ENCODE peak calls at places on chromosomes 1 and 21, in nine cellular contexts. M, B, X, W, T, I, P, D and V are unnamed samples. For H3K4me1, the result is how much of the 10 kb centered on the place peaks cover.

GRCh38 chr1:182698977-182699672 is 14.7 kb upstream of the RGS8 start:
- DNase-seq in I (peak), D (peak), W (peak), T (no peak), P (no peak), B (no peak), M (peak), X (no peak), V (peak)

GRCh38 chr1:32761253-32761877 is 55.8 kb downstream of the YARS1 start:
- DNase-seq in D (peak), T (peak), P (peak), M (peak), X (no peak), B (no peak), W (peak), I (no peak), V (peak)

GRCh38 chr1:160733933-160734332 is 5.1 kb upstream of the SLAMF7 start:
- DNase-seq in W (no peak), M (no peak), X (no peak), B (no peak), P (no peak), I (no peak), D (no peak), T (no peak), V (no peak)

GRCh38 chr1:225931270-225932129 is 7.5 kb upstream of the PYCR2 start:
- DNase-seq in W (no peak), X (no peak), D (no peak), M (no peak), B (no peak), I (no peak), P (no peak), T (no peak), V (no peak)

GRCh38 chr1:175373786-175374623 is 181.4 kb upstream of the KIAA0040 start:
- DNase-seq in M (no peak), I (no peak), T (no peak), P (peak), D (no peak), B (no peak), X (peak), W (peak), V (peak)

GRCh38 chr1:215860833-215861232 is 293.7 kb downstream of the KCTD3 start:
- DNase-seq in X (no peak), B (no peak), P (no peak), D (no peak), T (no peak), I (no peak), M (no peak), W (no peak), V (no peak)

GRCh38 chr1:223631367-223631977 is 34.0 kb downstream of the CAPN8 start:
- DNase-seq in I (no peak), B (no peak), P (no peak), D (no peak), M (no peak), W (no peak), T (no peak), X (peak), V (no peak)

GRCh38 chr1:61612600-61612999 is 112.3 kb downstream of the TM2D1 start:
- DNase-seq in T (no peak), X (no peak), I (no peak), D (no peak), M (no peak), W (no peak), P (peak), B (no peak), V (no peak)

GRCh38 chr1:186059752-186060151 is 315.3 kb downstream of the TPR start:
- DNase-seq in D (no peak), T (no peak), P (no peak), B (no peak), I (no peak), W (no peak), M (no peak), X (no peak), V (no peak)

GRCh38 chr1:186059311-186059710 is 315.7 kb downstream of the TPR start:
- DNase-seq in I (no peak), P (peak), D (no peak), T (no peak), X (no peak), B (no peak), M (peak), W (no peak), V (no peak)

GRCh38 chr1:186055846-186056245 is 319.2 kb downstream of the TPR start:
- DNase-seq in B (no peak), I (no peak), D (no peak), X (no peak), M (no peak), P (no peak), T (no peak), W (no peak), V (no peak)

GRCh38 chr1:186054932-186055331 is 320.1 kb downstream of the TPR start:
- DNase-seq in M (no peak), D (no peak), P (no peak), W (no peak), I (no peak), X (no peak), B (no peak), T (no peak), V (no peak)

GRCh38 chr1:186057086-186057485 is 318.0 kb downstream of the TPR start:
- DNase-seq in T (no peak), B (no peak), P (no peak), W (no peak), I (no peak), D (no peak), M (no peak), X (no peak), V (no peak)
- TF ChIP-seq CTCF in T (no peak), B (no peak), P (no peak), W (no peak), I (no peak), D (no peak), M (no peak), X (no peak), V (no peak)

DNA sequence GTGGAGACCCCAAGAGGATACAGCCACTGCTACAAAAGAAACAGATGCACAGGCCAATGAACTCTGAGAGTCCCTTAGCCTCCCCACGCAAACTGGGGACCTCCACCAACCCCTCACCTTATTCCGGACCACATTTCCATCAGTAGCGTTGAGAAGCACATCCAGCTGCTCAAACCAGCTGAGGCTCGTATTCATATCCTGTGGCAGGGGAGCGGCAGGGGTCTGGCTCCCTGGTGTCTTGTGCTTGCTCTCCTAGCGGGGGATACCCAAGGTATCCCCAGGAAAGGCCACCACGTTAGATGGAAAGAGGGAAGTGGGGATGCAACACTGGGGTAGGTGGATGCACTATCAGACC is 481 bp downstream of the CCDC163 start:
- DNase-seq in W (no peak), X (no peak), I (no peak), D (no peak), B (peak), T (no peak), P (no peak), M (no peak), V (no peak)
- TF ChIP-seq POLR2A in W (no peak), X (no peak), I (no peak), D (no peak), B (no peak), T (no peak), P (no peak), M (no peak), V (no peak)

DNA sequence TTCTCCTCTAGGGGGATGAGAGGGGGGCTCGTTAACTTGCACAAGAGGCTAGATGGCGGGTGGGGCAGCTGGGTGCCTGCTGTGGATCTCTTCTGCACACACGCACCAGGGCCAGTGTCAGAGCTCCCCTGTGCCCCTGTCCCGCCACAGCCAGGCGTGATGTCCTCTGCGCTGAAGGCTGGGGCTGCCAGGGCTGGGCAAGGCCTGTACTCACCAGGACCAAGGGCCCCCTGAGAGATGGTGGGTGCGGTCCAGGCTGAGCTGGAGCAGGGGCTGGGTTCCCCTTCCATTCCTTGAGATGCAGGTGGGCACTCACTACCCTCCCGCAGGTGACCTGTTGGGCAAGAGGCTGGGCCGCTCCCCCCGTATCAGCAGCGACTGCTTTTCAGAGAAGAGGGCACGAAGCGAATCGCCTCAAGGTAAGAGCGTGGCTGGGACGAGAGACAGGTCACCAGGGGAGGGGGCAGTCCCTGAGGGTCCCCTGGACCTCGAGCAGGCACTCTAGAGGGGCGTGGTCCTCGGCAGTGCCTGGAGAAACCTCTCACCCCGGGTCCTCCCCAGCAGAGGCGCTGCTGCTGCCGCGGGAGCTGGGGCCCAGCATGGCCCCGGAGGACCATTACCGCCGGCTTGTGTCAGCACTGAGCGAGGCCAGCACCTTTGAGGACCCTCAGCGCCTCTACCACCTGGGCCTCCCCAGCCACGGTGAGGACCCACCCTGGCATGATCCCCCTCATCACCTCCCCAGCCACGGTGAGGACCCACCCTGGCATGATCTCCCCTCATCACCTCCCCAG is 15.2 kb downstream of the SAMD11 start:
- DNase-seq in D (no peak), I (no peak), B (no peak), P (no peak), M (no peak), X (no peak), T (no peak), W (no peak), V (no peak)
- H3K4me1 ChIP-seq in D (under half), I (half or more), B (under half), P (under half), M (under half), X (half or more), T (under half), W (under half), V (under half)

DNA sequence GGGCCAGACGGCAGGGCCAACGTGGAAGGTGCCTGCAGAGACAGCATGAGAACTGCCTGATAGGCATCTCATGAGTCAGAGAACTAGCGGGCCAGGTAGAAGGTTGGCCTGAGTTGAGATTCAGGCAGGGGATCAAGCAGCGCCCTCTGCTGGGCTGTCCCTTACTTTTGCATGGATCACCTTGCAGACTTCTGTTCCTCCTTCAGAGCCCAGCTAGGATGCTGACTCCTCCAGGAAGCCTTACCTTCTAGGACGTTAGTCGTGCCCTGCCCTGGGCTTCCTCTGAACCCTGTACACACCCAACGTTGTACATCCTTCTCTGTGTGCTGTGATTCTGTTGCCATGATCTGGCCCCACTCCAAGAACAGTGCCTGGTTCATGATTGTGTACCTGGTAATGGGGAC is 231.3 kb upstream of the VAMP3 start:
- DNase-seq in I (peak), W (no peak), D (peak), X (no peak), B (no peak), P (peak), T (peak), M (peak), V (no peak)
- TF ChIP-seq CTCF in I (peak), W (no peak), D (peak), X (peak), B (no peak), P (peak), T (peak), M (no peak), V (no peak)

GRCh38 chr1:229556551-229556950 is 2.0 kb downstream of the ABCB10 start:
- DNase-seq in P (no peak), M (no peak), T (no peak), W (no peak), B (no peak), D (no peak), X (no peak), I (no peak), V (no peak)
- TF ChIP-seq POLR2A in P (no peak), M (no peak), T (no peak), W (no peak), B (no peak), D (no peak), X (no peak), I (no peak), V (no peak)

GRCh38 chr1:244207935-244208244 is 156.8 kb downstream of the ZBTB18 start:
- DNase-seq in W (no peak), M (no peak), X (no peak), D (no peak), B (no peak), P (no peak), I (no peak), T (no peak), V (no peak)

GRCh38 chr1:244205171-244205570 is 154.1 kb downstream of the ZBTB18 start:
- DNase-seq in B (no peak), M (no peak), P (no peak), I (no peak), W (no peak), T (no peak), X (no peak), D (no peak), V (no peak)

GRCh38 chr1:244204004-244204403 is 152.9 kb downstream of the ZBTB18 start:
- DNase-seq in W (no peak), B (no peak), M (no peak), T (no peak), X (no peak), D (no peak), P (no peak), I (no peak), V (no peak)

GRCh38 chr1:244207042-244207934 is 156.2 kb downstream of the ZBTB18 start:
- DNase-seq in W (no peak), X (no peak), T (no peak), I (peak), P (no peak), D (no peak), M (no peak), B (no peak), V (no peak)

GRCh38 chr1:244205906-244206305 is 154.8 kb downstream of the ZBTB18 start:
- DNase-seq in W (no peak), P (no peak), B (no peak), T (no peak), I (no peak), D (no peak), X (no peak), M (no peak), V (no peak)
- H3K4me1 ChIP-seq in W (under half), P (under half), B (under half), T (under half), I (under half), D (under half), X (under half), M (under half), V (under half)

GRCh38 chr1:211521102-211521815 is 29.3 kb upstream of the RD3 start:
- DNase-seq in X (no peak), I (no peak), M (no peak), W (no peak), B (no peak), D (no peak), P (peak), T (no peak), V (no peak)

GRCh38 chr1:211518330-211519289 is 26.6 kb upstream of the RD3 start:
- DNase-seq in X (no peak), I (no peak), B (no peak), M (no peak), P (no peak), W (no peak), D (no peak), T (no peak), V (no peak)

GRCh38 chr1:211519602-211520001 is 27.6 kb upstream of the RD3 start:
- DNase-seq in B (no peak), D (no peak), M (no peak), P (no peak), T (no peak), X (no peak), I (no peak), W (no peak), V (no peak)

GRCh38 chr1:211522804-211523203 is 30.8 kb upstream of the RD3 start:
- DNase-seq in D (no peak), T (no peak), I (no peak), B (no peak), P (no peak), M (no peak), W (no peak), X (no peak), V (no peak)

DNA sequence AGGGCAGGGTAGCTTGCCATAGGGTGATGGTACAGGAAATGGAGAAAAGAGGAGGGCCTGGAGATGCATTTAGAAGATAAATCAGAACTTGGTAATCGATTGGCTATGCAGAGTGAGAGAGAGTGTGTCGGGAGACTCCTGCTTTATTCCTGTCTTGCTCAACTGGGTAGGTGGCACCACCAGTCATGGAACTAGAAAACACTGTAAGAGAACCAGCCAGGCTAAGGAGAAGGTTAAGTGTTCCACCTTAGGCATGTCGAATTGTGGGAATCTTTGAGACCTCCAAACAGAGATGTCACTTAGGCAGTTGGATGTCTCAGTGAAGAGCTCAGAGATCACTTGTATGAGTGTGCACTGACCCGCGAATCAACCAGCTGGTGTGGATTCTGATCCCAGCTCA is 28.7 kb upstream of the RD3 start:
- DNase-seq in W (no peak), B (no peak), M (no peak), I (no peak), T (no peak), X (no peak), P (no peak), D (no peak), V (no peak)
- TF ChIP-seq CTCF in W (no peak), B (no peak), M (no peak), I (no peak), T (no peak), X (peak), P (no peak), D (no peak), V (no peak)

GRCh38 chr1:28735961-28736449 is 735 bp upstream of the YTHDF2 start:
- DNase-seq in M (no peak), D (no peak), W (no peak), T (no peak), P (no peak), B (no peak), X (no peak), I (no peak), V (no peak)

GRCh38 chr1:28736450-28737244 is at the start of gene YTHDF2:
- DNase-seq in W (peak), T (peak), D (peak), B (peak), I (peak), M (peak), X (peak), P (peak), V (peak)

GRCh38 chr1:28740118-28740517 is 3.4 kb downstream of the YTHDF2 start:
- DNase-seq in D (no peak), M (no peak), X (no peak), T (no peak), W (no peak), P (no peak), I (no peak), B (no peak), V (no peak)

DNA sequence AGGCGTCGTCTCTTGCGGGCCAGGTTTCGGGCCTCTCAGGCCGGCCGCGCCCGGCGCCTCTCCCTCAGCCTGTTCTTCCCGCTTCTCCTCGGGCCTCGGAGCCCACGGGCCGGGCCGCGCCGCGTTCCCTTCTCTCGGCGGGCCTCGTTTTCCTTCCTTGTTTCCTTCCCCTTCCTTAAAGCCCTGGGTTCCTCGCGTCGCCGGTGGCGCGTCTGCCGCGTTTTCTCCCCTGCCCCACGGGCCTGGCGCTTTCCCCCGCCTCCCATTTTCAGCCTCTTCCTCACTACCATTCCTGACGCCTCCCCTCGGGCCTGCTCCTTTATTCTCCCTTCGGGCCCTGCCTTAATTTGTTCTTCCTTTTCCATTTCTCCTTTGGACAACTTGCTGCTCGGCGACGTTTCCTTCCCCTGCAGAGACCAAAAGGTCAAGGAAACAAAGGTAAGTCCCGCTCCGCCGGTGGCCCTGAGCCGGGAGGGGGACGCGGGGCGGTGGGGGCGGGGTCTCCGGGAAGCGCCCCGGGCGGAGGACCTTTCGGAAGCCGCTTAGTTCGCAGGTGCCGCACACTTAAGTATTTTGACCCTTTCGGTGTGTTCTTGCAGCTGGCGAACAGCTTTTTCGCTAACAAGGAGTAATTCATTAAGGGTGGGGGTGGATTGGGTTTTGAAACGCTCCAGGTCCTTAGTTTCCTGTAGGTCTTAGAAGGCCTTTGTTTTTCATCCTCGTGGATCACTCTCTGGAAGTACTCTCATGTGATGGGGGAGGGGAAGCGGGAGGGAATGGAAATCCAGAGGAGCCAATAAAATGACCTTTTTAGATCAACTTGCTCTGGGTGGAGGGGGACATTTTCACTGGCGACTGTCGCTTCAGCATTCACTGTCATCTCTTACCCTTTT is 751 bp downstream of the YTHDF2 start:
- DNase-seq in X (peak), W (peak), D (peak), P (peak), T (peak), M (peak), B (peak), I (no peak), V (peak)
- TF ChIP-seq POLR2A in X (no peak), W (no peak), D (peak), P (no peak), T (no peak), M (no peak), B (no peak), I (no peak), V (no peak)

DNA sequence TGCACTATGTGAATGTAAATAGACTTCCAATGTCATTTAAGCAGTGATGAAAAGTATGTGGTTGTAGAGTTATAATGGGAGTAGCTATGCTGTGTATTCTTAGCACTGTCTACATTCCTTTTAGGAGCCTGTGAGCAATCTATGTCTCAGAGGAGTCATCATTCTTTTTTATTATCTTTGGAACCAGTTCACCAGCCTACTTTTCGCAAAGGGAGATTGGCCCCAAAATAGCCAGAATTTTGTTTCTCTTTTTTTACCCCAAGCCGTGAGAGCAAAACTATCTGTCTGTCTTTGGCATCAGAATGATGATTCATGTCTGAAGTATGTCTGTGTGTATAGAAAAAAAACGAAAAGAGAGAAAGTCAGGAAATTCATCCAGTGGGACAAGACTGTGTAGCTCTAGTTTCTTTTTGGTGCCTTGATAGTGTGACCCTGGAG is 44.2 kb downstream of the OSBPL9 start:
- DNase-seq in I (no peak), M (no peak), P (no peak), B (no peak), D (no peak), T (no peak), X (peak), W (no peak), V (no peak)
- H3K4me1 ChIP-seq in I (half or more), M (under half), P (under half), B (half or more), D (under half), T (under half), X (under half), W (under half), V (under half)

GRCh38 chr21:30733026-30733425 is 14.0 kb downstream of the KRTAP21-2 start:
- DNase-seq in I (no peak), D (no peak), X (no peak), P (no peak), M (no peak), B (no peak), T (no peak), W (no peak), V (no peak)
- TF ChIP-seq CTCF in I (no peak), D (no peak), X (no peak), P (no peak), M (no peak), B (no peak), T (no peak), W (no peak), V (no peak)